ENCODE peak calls at places on chromosomes 13 and 19, in ten cellular contexts. One of them, this sample, is unnamed.

GRCh38 chr13:79679334-79679733 is 198.4 kb downstream of the NDFIP2 start:
- DNase-seq in uterus: peak
- DNase-seq in GM12865: peak
- DNase-seq in osteocyte: no peak
- DNase-seq in colonic mucosa: peak
- DNase-seq in activated B cell treated with CpG ODN at 0.5 μM for 24 hours: no peak
- DNase-seq in psoas muscle: peak
- DNase-seq in lower leg skin: peak
- DNase-seq in CD14-positive monocyte: no peak
- DNase-seq in adrenal gland: peak
- DNase-seq in this sample: no peak

GRCh38 chr13:29362849-29363604 is 232.5 kb downstream of the SLC7A1 start:
- DNase-seq in uterus: peak
- DNase-seq in GM12865: peak
- DNase-seq in osteocyte: no peak
- DNase-seq in colonic mucosa: peak
- DNase-seq in activated B cell treated with CpG ODN at 0.5 μM for 24 hours: no peak
- DNase-seq in psoas muscle: no peak
- DNase-seq in lower leg skin: no peak
- DNase-seq in CD14-positive monocyte: no peak
- DNase-seq in adrenal gland: peak
- DNase-seq in this sample: no peak

GRCh38 chr13:90454002-90454636 is 893.4 kb upstream of the MIR17HG start:
- DNase-seq in uterus: no peak
- DNase-seq in GM12865: no peak
- DNase-seq in osteocyte: no peak
- DNase-seq in colonic mucosa: no peak
- DNase-seq in activated B cell treated with CpG ODN at 0.5 μM for 24 hours: no peak
- DNase-seq in psoas muscle: no peak
- DNase-seq in lower leg skin: no peak
- DNase-seq in CD14-positive monocyte: no peak
- DNase-seq in adrenal gland: no peak
- DNase-seq in this sample: no peak

GRCh38 chr13:98556968-98557591 is 19.8 kb downstream of the STK24 start:
- DNase-seq in uterus: no peak
- DNase-seq in GM12865: no peak
- DNase-seq in osteocyte: no peak
- DNase-seq in colonic mucosa: no peak
- DNase-seq in activated B cell treated with CpG ODN at 0.5 μM for 24 hours: no peak
- DNase-seq in psoas muscle: no peak
- DNase-seq in lower leg skin: peak
- DNase-seq in CD14-positive monocyte: no peak
- DNase-seq in adrenal gland: no peak
- DNase-seq in this sample: no peak

GRCh38 chr19:12872941-12873890 is 8.0 kb downstream of the DNASE2 start:
- DNase-seq in uterus: no peak
- DNase-seq in GM12865: peak
- DNase-seq in osteocyte: no peak
- DNase-seq in colonic mucosa: peak
- DNase-seq in activated B cell treated with CpG ODN at 0.5 μM for 24 hours: no peak
- DNase-seq in psoas muscle: peak
- DNase-seq in lower leg skin: no peak
- DNase-seq in CD14-positive monocyte: peak
- DNase-seq in adrenal gland: peak
- DNase-seq in this sample: no peak

GRCh38 chr13:19606152-19606551 is 27.3 kb upstream of the MPHOSPH8 start:
- DNase-seq in uterus: no peak
- DNase-seq in GM12865: no peak
- DNase-seq in osteocyte: peak
- DNase-seq in colonic mucosa: no peak
- DNase-seq in activated B cell treated with CpG ODN at 0.5 μM for 24 hours: no peak
- DNase-seq in psoas muscle: no peak
- DNase-seq in lower leg skin: no peak
- DNase-seq in CD14-positive monocyte: no peak
- DNase-seq in adrenal gland: no peak
- DNase-seq in this sample: no peak

GRCh38 chr19:48332351-48332661 is 7.0 kb downstream of the EMP3 start:
- DNase-seq in uterus: no peak
- DNase-seq in GM12865: no peak
- DNase-seq in osteocyte: no peak
- DNase-seq in colonic mucosa: no peak
- DNase-seq in activated B cell treated with CpG ODN at 0.5 μM for 24 hours: no peak
- DNase-seq in psoas muscle: no peak
- DNase-seq in lower leg skin: no peak
- DNase-seq in CD14-positive monocyte: no peak
- DNase-seq in adrenal gland: no peak
- DNase-seq in this sample: no peak

GRCh38 chr19:34960103-34960805 is 3.8 kb downstream of the ZNF792 start:
- DNase-seq in uterus: no peak
- DNase-seq in GM12865: no peak
- DNase-seq in osteocyte: peak
- DNase-seq in colonic mucosa: no peak
- DNase-seq in activated B cell treated with CpG ODN at 0.5 μM for 24 hours: no peak
- DNase-seq in psoas muscle: no peak
- DNase-seq in lower leg skin: peak
- DNase-seq in CD14-positive monocyte: no peak
- DNase-seq in adrenal gland: no peak
- DNase-seq in this sample: peak

DNA sequence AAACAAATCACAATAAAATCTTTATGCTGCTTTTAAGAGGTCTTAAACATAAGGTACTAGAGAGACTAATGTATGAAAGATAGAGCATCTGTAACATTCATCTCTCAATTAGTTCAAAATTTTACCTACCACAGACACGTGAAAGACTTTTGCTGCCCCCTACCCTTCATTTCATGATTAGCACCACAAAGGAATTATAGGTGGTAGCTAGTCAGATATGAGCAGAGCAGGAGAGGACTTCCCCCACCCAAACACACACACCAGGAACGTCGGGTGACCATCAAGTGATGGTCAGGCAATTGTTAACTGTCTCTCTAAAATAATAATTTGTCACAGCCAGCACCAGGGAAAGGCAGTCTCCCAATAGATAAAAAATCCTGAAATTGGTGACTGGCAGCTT is 1531.7 kb upstream of the SPRY2 start:
- DNase-seq in uterus: no peak
- DNase-seq in GM12865: no peak
- DNase-seq in osteocyte: no peak
- DNase-seq in colonic mucosa: no peak
- DNase-seq in activated B cell treated with CpG ODN at 0.5 μM for 24 hours: no peak
- DNase-seq in psoas muscle: no peak
- DNase-seq in lower leg skin: no peak
- DNase-seq in CD14-positive monocyte: no peak
- DNase-seq in adrenal gland: no peak
- DNase-seq in this sample: no peak
- TF ChIP-seq CTCF in uterus: no peak
- TF ChIP-seq CTCF in GM12865: no peak
- TF ChIP-seq CTCF in osteocyte: peak
- TF ChIP-seq CTCF in colonic mucosa: no peak
- TF ChIP-seq CTCF in activated B cell treated with CpG ODN at 0.5 μM for 24 hours: no peak
- TF ChIP-seq CTCF in psoas muscle: no peak
- TF ChIP-seq CTCF in lower leg skin: no peak
- TF ChIP-seq CTCF in CD14-positive monocyte: no peak
- TF ChIP-seq CTCF in adrenal gland: no peak
- TF ChIP-seq CTCF in this sample: peak

GRCh38 chr19:54905411-54905810 is 537 bp upstream of the NCR1 start:
- DNase-seq in uterus: no peak
- DNase-seq in GM12865: no peak
- DNase-seq in osteocyte: no peak
- DNase-seq in colonic mucosa: no peak
- DNase-seq in activated B cell treated with CpG ODN at 0.5 μM for 24 hours: no peak
- DNase-seq in psoas muscle: no peak
- DNase-seq in lower leg skin: no peak
- DNase-seq in CD14-positive monocyte: no peak
- DNase-seq in adrenal gland: no peak
- DNase-seq in this sample: no peak

GRCh38 chr19:54905908-54906511 is at the start of gene NCR1:
- DNase-seq in uterus: no peak
- DNase-seq in GM12865: peak
- DNase-seq in osteocyte: no peak
- DNase-seq in colonic mucosa: no peak
- DNase-seq in activated B cell treated with CpG ODN at 0.5 μM for 24 hours: no peak
- DNase-seq in psoas muscle: no peak
- DNase-seq in lower leg skin: no peak
- DNase-seq in CD14-positive monocyte: no peak
- DNase-seq in adrenal gland: peak
- DNase-seq in this sample: no peak

GRCh38 chr19:54906819-54907218 is 871 bp downstream of the NCR1 start:
- DNase-seq in uterus: no peak
- DNase-seq in GM12865: no peak
- DNase-seq in osteocyte: no peak
- DNase-seq in colonic mucosa: no peak
- DNase-seq in activated B cell treated with CpG ODN at 0.5 μM for 24 hours: no peak
- DNase-seq in psoas muscle: no peak
- DNase-seq in lower leg skin: no peak
- DNase-seq in CD14-positive monocyte: no peak
- DNase-seq in adrenal gland: no peak
- DNase-seq in this sample: no peak

DNA sequence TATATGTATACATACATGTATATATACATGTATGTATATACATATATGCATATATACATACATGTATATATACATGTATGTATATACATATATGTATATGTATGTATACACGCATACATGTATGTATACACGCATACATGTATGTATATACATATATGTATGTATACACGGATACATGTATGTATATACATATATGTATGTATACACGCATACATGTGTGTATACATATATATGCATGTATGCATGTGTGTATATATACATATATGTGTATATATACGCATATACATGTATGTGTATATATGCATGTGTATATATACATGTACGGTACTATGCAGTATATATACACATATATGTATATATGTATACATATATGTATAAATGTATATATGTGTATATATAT is 2.6 kb upstream of the NCR1 start:
- DNase-seq in uterus: no peak
- DNase-seq in GM12865: no peak
- DNase-seq in osteocyte: no peak
- DNase-seq in colonic mucosa: no peak
- DNase-seq in activated B cell treated with CpG ODN at 0.5 μM for 24 hours: no peak
- DNase-seq in psoas muscle: no peak
- DNase-seq in lower leg skin: no peak
- DNase-seq in CD14-positive monocyte: no peak
- DNase-seq in adrenal gland: no peak
- DNase-seq in this sample: no peak
- TF ChIP-seq CTCF in uterus: no peak
- TF ChIP-seq CTCF in GM12865: no peak
- TF ChIP-seq CTCF in osteocyte: no peak
- TF ChIP-seq CTCF in colonic mucosa: no peak
- TF ChIP-seq CTCF in activated B cell treated with CpG ODN at 0.5 μM for 24 hours: no peak
- TF ChIP-seq CTCF in psoas muscle: no peak
- TF ChIP-seq CTCF in lower leg skin: no peak
- TF ChIP-seq CTCF in CD14-positive monocyte: no peak
- TF ChIP-seq CTCF in adrenal gland: no peak
- TF ChIP-seq CTCF in this sample: no peak

GRCh38 chr13:111565400-111565799 is 245.0 kb downstream of the TEX29 start:
- DNase-seq in uterus: no peak
- DNase-seq in GM12865: no peak
- DNase-seq in osteocyte: no peak
- DNase-seq in colonic mucosa: no peak
- DNase-seq in activated B cell treated with CpG ODN at 0.5 μM for 24 hours: no peak
- DNase-seq in psoas muscle: no peak
- DNase-seq in lower leg skin: no peak
- DNase-seq in CD14-positive monocyte: no peak
- DNase-seq in adrenal gland: no peak
- DNase-seq in this sample: no peak

GRCh38 chr13:111564657-111565056 is 244.2 kb downstream of the TEX29 start:
- DNase-seq in uterus: no peak
- DNase-seq in GM12865: no peak
- DNase-seq in osteocyte: no peak
- DNase-seq in colonic mucosa: no peak
- DNase-seq in activated B cell treated with CpG ODN at 0.5 μM for 24 hours: no peak
- DNase-seq in psoas muscle: no peak
- DNase-seq in lower leg skin: no peak
- DNase-seq in CD14-positive monocyte: no peak
- DNase-seq in adrenal gland: no peak
- DNase-seq in this sample: no peak

GRCh38 chr13:111566567-111566966 is 246.1 kb downstream of the TEX29 start:
- DNase-seq in uterus: no peak
- DNase-seq in GM12865: no peak
- DNase-seq in osteocyte: no peak
- DNase-seq in colonic mucosa: no peak
- DNase-seq in activated B cell treated with CpG ODN at 0.5 μM for 24 hours: no peak
- DNase-seq in psoas muscle: no peak
- DNase-seq in lower leg skin: no peak
- DNase-seq in CD14-positive monocyte: no peak
- DNase-seq in adrenal gland: no peak
- DNase-seq in this sample: no peak

GRCh38 chr13:111568290-111568689 is 247.8 kb downstream of the TEX29 start:
- DNase-seq in uterus: no peak
- DNase-seq in GM12865: no peak
- DNase-seq in osteocyte: no peak
- DNase-seq in colonic mucosa: no peak
- DNase-seq in activated B cell treated with CpG ODN at 0.5 μM for 24 hours: no peak
- DNase-seq in psoas muscle: no peak
- DNase-seq in lower leg skin: no peak
- DNase-seq in CD14-positive monocyte: no peak
- DNase-seq in adrenal gland: no peak
- DNase-seq in this sample: no peak

DNA sequence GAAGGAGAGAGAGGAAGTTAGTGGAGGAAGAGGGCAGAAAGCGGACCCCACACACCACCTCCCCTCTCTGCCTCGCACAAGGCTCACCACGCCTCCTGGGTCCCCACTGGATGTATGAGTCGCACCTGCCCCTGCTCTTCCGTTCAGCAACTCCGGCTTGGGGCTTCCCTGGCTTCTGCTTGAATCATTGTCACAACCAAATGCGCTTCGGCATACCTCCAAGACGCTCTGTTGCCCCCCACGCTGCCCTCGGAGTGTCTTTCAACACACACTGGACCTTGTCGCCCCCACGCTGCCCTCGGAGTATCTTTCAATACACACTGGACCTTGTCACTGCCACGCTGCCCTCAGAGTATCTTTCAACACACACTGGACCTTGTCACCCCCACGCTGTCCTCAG is 247.2 kb downstream of the TEX29 start:
- DNase-seq in uterus: no peak
- DNase-seq in GM12865: no peak
- DNase-seq in osteocyte: no peak
- DNase-seq in colonic mucosa: no peak
- DNase-seq in activated B cell treated with CpG ODN at 0.5 μM for 24 hours: no peak
- DNase-seq in psoas muscle: no peak
- DNase-seq in lower leg skin: no peak
- DNase-seq in CD14-positive monocyte: no peak
- DNase-seq in adrenal gland: no peak
- DNase-seq in this sample: no peak
- TF ChIP-seq CTCF in uterus: no peak
- TF ChIP-seq CTCF in GM12865: no peak
- TF ChIP-seq CTCF in osteocyte: no peak
- TF ChIP-seq CTCF in colonic mucosa: no peak
- TF ChIP-seq CTCF in activated B cell treated with CpG ODN at 0.5 μM for 24 hours: no peak
- TF ChIP-seq CTCF in psoas muscle: no peak
- TF ChIP-seq CTCF in lower leg skin: no peak
- TF ChIP-seq CTCF in CD14-positive monocyte: no peak
- TF ChIP-seq CTCF in adrenal gland: no peak
- TF ChIP-seq CTCF in this sample: no peak

DNA sequence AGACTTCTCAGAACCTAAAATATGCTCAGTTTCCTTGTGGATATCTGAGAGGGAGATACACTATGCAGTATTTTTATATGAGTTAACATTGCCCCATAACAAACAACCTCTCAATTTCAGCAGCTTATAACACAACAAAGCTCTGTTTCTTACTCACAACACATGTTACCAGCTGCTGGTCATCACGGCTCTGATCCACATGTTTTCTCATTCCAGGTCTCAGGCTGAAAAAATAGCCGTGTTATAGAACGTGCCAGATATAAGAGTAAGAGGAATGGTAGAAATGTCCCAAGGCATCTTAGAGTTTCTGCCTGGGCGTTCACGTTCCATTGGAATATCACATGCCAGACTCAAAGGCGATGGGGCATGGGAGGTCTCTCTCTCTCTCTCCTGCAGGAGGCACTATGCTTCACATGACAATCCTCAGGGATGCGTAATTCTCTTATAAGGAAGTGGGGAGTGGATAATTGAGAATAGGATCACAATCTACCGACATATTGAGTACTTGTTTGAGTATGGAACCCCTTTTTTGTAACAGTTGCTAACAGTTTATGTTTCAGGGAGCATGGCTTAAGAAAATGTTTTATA is 246.6 kb downstream of the NHLRC3 start:
- DNase-seq in uterus: no peak
- DNase-seq in GM12865: no peak
- DNase-seq in osteocyte: no peak
- DNase-seq in colonic mucosa: no peak
- DNase-seq in activated B cell treated with CpG ODN at 0.5 μM for 24 hours: no peak
- DNase-seq in psoas muscle: no peak
- DNase-seq in lower leg skin: no peak
- DNase-seq in CD14-positive monocyte: no peak
- DNase-seq in adrenal gland: no peak
- DNase-seq in this sample: no peak
- TF ChIP-seq CTCF in uterus: no peak
- TF ChIP-seq CTCF in GM12865: no peak
- TF ChIP-seq CTCF in osteocyte: no peak
- TF ChIP-seq CTCF in colonic mucosa: no peak
- TF ChIP-seq CTCF in activated B cell treated with CpG ODN at 0.5 μM for 24 hours: no peak
- TF ChIP-seq CTCF in psoas muscle: no peak
- TF ChIP-seq CTCF in lower leg skin: no peak
- TF ChIP-seq CTCF in CD14-positive monocyte: no peak
- TF ChIP-seq CTCF in adrenal gland: no peak
- TF ChIP-seq CTCF in this sample: no peak

This sample was measured in type B pancreatic cell.